ENCODE peak calls at places on chromosomes 12 and 14, in nine cellular contexts. K is hepatocyte, I is K562, B is GM23248, Q is neural progenitor cell, Z is MM.1S, G is mammary epithelial cell, R is SK-N-MC, F is fibroblast of lung. T is an unnamed sample.

GRCh38 chr12:5318874-5319273 is 113.0 kb upstream of the NTF3 start:
- DNase-seq in K (peak), I (no peak), B (peak), Q (no peak), Z (no peak), G (peak), R (no peak), F (peak), T (peak)

GRCh38 chr14:101519090-101519489 is 42.2 kb upstream of the DIO3 start:
- DNase-seq in K (no peak), I (no peak), B (no peak), Q (no peak), Z (no peak), G (no peak), R (no peak), F (no peak), T (no peak)

GRCh38 chr14:77882098-77882497 is 82.2 kb downstream of the ADCK1 start:
- DNase-seq in K (peak), I (peak), B (peak), Q (no peak), Z (no peak), G (peak), R (no peak), F (no peak), T (no peak)

GRCh38 chr12:57341275-57341990 is 89.4 kb downstream of the R3HDM2 start:
- DNase-seq in K (no peak), I (no peak), B (peak), Q (no peak), Z (no peak), G (peak), R (no peak), F (no peak), T (no peak)

GRCh38 chr12:91109148-91109564 is 2.1 kb downstream of the LUM start:
- DNase-seq in K (peak), I (peak), B (peak), Q (peak), Z (peak), G (peak), R (no peak), F (peak), T (peak)

GRCh38 chr12:509494-509893 is 49.8 kb downstream of the B4GALNT3 start:
- DNase-seq in K (no peak), I (no peak), B (peak), Q (peak), Z (no peak), G (no peak), R (peak), F (no peak), T (no peak)

GRCh38 chr12:47752121-47752520 is 6.6 kb downstream of the RAPGEF3 start:
- DNase-seq in K (no peak), I (no peak), B (no peak), Q (no peak), Z (no peak), G (no peak), R (no peak), F (no peak), T (no peak)

GRCh38 chr12:121800694-121801600 is 2.9 kb upstream of the SETD1B start:
- DNase-seq in K (peak), I (peak), B (peak), Q (peak), Z (peak), G (peak), R (no peak), F (peak), T (no peak)

GRCh38 chr12:92425152-92425551 is 277.6 kb upstream of the PLEKHG7 start:
- DNase-seq in K (no peak), I (no peak), B (no peak), Q (no peak), Z (no peak), G (no peak), R (no peak), F (no peak), T (no peak)

GRCh38 chr12:106032141-106032925 is 106.4 kb downstream of the NUAK1 start:
- DNase-seq in K (no peak), I (no peak), B (no peak), Q (no peak), Z (no peak), G (peak), R (no peak), F (no peak), T (no peak)

GRCh38 chr12:105744659-105745058 is 394.1 kb downstream of the NUAK1 start:
- DNase-seq in K (no peak), I (no peak), B (no peak), Q (no peak), Z (no peak), G (no peak), R (no peak), F (no peak), T (no peak)

GRCh38 chr12:3464561-3464960 is 26.4 kb upstream of the PRMT8 start:
- DNase-seq in K (no peak), I (peak), B (no peak), Q (no peak), Z (no peak), G (peak), R (no peak), F (no peak), T (peak)

GRCh38 chr12:108468149-108468968 is 46.7 kb upstream of the FICD start:
- DNase-seq in K (peak), I (peak), B (peak), Q (peak), Z (peak), G (peak), R (no peak), F (peak), T (no peak)

GRCh38 chr14:24404814-24405213 is 6.0 kb downstream of the NYNRIN start:
- DNase-seq in K (no peak), I (no peak), B (no peak), Q (no peak), Z (no peak), G (no peak), R (no peak), F (no peak), T (no peak)

GRCh38 chr12:15045451-15045850 is 72.6 kb downstream of the PDE6H start:
- DNase-seq in K (no peak), I (no peak), B (no peak), Q (no peak), Z (no peak), G (no peak), R (no peak), F (no peak), T (no peak)

GRCh38 chr12:15049456-15050153 is 76.8 kb downstream of the PDE6H start:
- DNase-seq in K (no peak), I (no peak), B (no peak), Q (no peak), Z (no peak), G (no peak), R (no peak), F (no peak), T (no peak)

DNA sequence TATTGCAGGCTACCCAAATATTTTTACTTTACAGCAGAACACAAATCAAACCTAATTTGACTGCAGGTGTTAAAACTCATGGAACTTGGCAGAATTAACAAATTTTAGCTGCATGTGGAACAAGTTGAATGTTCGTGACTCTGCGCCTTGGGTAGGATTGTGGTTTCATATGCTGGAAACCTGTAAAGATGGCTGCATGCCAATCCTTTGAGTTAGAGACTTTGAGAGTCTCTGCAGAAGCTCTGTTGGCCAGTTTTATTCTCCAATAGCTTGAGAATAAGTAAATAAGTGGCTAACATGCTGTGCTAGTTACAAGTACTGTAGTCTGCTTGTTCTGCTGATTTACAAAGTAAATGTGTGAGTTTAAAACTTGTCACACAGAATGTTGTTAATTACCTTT is 77.8 kb downstream of the PDE6H start:
- DNase-seq in K (peak), I (no peak), B (no peak), Q (no peak), Z (no peak), G (peak), R (peak), F (no peak), T (no peak)
- TF ChIP-seq EZH2 in K (no peak), I (no peak), B (no peak), Q (no peak), Z (no peak), G (no peak), R (no peak), F (no peak), T (no peak)

GRCh38 chr14:33040548-33041140 is 102.0 kb downstream of the NPAS3 start:
- DNase-seq in K (no peak), I (no peak), B (no peak), Q (no peak), Z (peak), G (no peak), R (no peak), F (no peak), T (no peak)
- TF ChIP-seq EZH2 in K (no peak), I (no peak), B (no peak), Q (no peak), Z (no peak), G (no peak), R (no peak), F (no peak), T (no peak)

GRCh38 chr14:94689985-94690400 is 77.8 kb downstream of the SERPINA3 start:
- DNase-seq in K (no peak), I (no peak), B (no peak), Q (peak), Z (no peak), G (no peak), R (no peak), F (no peak), T (no peak)

GRCh38 chr14:94691658-94692029 is 78.3 kb downstream of the GSC start:
- DNase-seq in K (no peak), I (no peak), B (peak), Q (no peak), Z (no peak), G (no peak), R (no peak), F (no peak), T (no peak)

GRCh38 chr14:94690896-94691657 is 78.8 kb downstream of the GSC start:
- DNase-seq in K (no peak), I (no peak), B (no peak), Q (no peak), Z (no peak), G (no peak), R (no peak), F (no peak), T (no peak)

GRCh38 chr14:94690486-94690885 is 78.3 kb downstream of the SERPINA3 start:
- DNase-seq in K (no peak), I (no peak), B (no peak), Q (no peak), Z (no peak), G (no peak), R (no peak), F (no peak), T (no peak)

GRCh38 chr14:94689218-94689984 is 77.2 kb downstream of the SERPINA3 start:
- DNase-seq in K (peak), I (peak), B (peak), Q (peak), Z (peak), G (peak), R (no peak), F (peak), T (no peak)
- TF ChIP-seq EZH2 in K (no peak), I (no peak), B (no peak), Q (no peak), Z (no peak), G (no peak), R (no peak), F (no peak), T (no peak)

GRCh38 chr14:93772263-93772662 is 16.0 kb downstream of the PRIMA1 start:
- DNase-seq in K (no peak), I (no peak), B (no peak), Q (no peak), Z (no peak), G (no peak), R (no peak), F (no peak), T (no peak)
- TF ChIP-seq EZH2 in K (no peak), I (no peak), B (no peak), Q (no peak), Z (no peak), G (no peak), R (no peak), F (no peak), T (no peak)

GRCh38 chr12:112340983-112341840 is 41.0 kb downstream of the HECTD4 start:
- DNase-seq in K (no peak), I (no peak), B (no peak), Q (no peak), Z (no peak), G (no peak), R (no peak), F (no peak), T (no peak)

GRCh38 chr12:112346194-112346593 is 36.0 kb downstream of the HECTD4 start:
- DNase-seq in K (no peak), I (no peak), B (no peak), Q (no peak), Z (no peak), G (no peak), R (no peak), F (no peak), T (no peak)

GRCh38 chr12:112340235-112340634 is 42.0 kb downstream of the HECTD4 start:
- DNase-seq in K (no peak), I (no peak), B (no peak), Q (no peak), Z (no peak), G (no peak), R (no peak), F (no peak), T (no peak)

GRCh38 chr12:112344220-112344619 is 38.0 kb downstream of the HECTD4 start:
- DNase-seq in K (no peak), I (no peak), B (no peak), Q (no peak), Z (no peak), G (no peak), R (no peak), F (no peak), T (no peak)

DNA sequence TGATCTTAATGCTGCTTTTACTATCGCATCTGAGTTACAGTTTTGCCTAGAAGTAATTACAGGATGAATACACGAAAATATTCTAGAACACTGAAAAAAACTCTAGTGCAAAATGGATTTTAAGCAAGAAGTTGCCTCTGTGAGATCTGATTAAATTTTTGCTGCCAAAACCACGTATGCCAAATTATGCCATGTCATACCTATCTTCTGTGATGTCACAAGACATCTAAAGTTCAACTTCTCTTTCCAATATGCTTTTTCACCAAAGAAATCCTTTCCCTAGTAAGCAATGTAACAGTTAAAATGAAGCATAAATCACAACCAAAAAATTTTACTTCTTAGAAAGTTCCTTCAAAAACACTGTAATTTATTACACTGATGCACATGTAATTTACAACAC is 39.6 kb downstream of the HECTD4 start:
- DNase-seq in K (no peak), I (no peak), B (no peak), Q (no peak), Z (no peak), G (no peak), R (no peak), F (no peak), T (no peak)
- TF ChIP-seq EZH2 in K (no peak), I (no peak), B (no peak), Q (no peak), Z (no peak), G (no peak), R (no peak), F (no peak), T (no peak)

GRCh38 chr12:1795785-1796514 is 24.4 kb upstream of the LRTM2 start:
- DNase-seq in K (peak), I (peak), B (peak), Q (peak), Z (peak), G (peak), R (no peak), F (peak), T (peak)

GRCh38 chr12:1795221-1795784 is 25.1 kb upstream of the LRTM2 start:
- DNase-seq in K (no peak), I (no peak), B (no peak), Q (no peak), Z (no peak), G (no peak), R (no peak), F (no peak), T (no peak)

GRCh38 chr12:1797991-1798733 is 22.2 kb upstream of the LRTM2 start:
- DNase-seq in K (no peak), I (no peak), B (no peak), Q (no peak), Z (no peak), G (no peak), R (no peak), F (no peak), T (no peak)

GRCh38 chr12:1797011-1797901 is 23.1 kb upstream of the LRTM2 start:
- DNase-seq in K (no peak), I (no peak), B (peak), Q (no peak), Z (peak), G (no peak), R (no peak), F (no peak), T (no peak)

GRCh38 chr12:1796515-1797010 is 23.8 kb upstream of the LRTM2 start:
- DNase-seq in K (no peak), I (no peak), B (peak), Q (no peak), Z (peak), G (no peak), R (no peak), F (no peak), T (no peak)
- TF ChIP-seq EZH2 in K (no peak), I (no peak), B (no peak), Q (no peak), Z (no peak), G (no peak), R (no peak), F (no peak), T (no peak)

DNA sequence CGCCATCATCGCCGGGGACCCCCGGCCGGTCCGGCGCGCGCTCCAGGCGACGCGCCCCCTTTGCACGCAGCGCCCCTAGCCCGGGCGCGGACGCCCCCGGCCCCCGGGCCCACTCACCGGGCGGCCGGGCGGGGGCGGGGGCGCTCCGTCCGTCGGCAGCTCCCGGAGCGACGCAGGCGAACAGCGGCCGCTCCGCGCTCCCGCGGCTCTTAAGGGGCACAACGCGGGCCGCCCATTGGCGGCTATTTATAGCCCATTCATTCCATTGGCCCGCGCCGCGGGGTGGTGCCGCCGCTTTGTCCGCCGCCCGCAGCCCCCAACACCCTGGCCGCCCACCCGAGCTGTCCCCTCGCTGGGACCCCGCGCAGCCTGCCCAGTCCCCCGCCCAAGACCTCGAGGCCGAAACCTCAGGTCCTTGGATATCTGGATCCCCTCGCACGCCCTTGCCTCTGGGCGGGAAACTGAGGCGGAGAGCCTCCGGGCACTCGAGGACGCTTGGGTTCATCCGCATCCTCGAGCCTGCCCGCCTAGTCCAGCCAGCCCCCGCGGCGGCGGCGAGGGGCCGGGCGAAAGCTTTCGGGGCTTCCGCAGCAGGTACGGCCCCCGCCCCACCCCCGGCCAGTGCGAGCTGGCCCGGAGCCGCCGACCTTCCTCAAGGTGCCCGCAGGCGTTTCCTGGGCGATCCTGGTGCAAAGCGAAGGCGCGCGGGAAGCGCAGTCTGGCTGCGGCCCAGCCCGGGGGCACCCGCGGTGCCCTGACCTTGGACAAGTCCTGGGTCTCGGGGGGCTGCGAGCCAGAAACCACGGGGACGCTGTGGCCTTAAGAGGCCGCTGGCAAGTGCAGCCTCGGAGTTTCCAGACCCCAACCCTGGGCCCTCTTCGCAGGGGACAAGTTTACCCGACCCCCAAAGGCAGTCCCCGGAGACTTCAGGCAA is at the start of gene CKB:
- DNase-seq in K (peak), I (peak), B (peak), Q (peak), Z (no peak), G (no peak), R (no peak), F (peak), T (no peak)
- TF ChIP-seq EZH2 in K (peak), I (no peak), B (no peak), Q (peak), Z (no peak), G (no peak), R (no peak), F (no peak), T (no peak)